ENCODE peak calls at places on chromosomes 4 and X, in four cellular contexts. One of them, this sample, is unnamed.
A peak's percentile ranks its signal among the peaks of the same experiment; 100 is the strongest.

GRCh38 chrX:34859191-34859590 is 83.4 kb upstream of the FAM47B start:
- DNase-seq in cardiac muscle cell: no peak
- DNase-seq in DND-41: no peak
- DNase-seq in ovary: no peak
- DNase-seq in this sample: no peak

GRCh38 chr4:138868562-138868961 is 147.0 kb upstream of the NOCT start:
- DNase-seq in cardiac muscle cell: peak; percentile 32
- DNase-seq in DND-41: no peak
- DNase-seq in ovary: no peak
- DNase-seq in this sample: peak; percentile 48

GRCh38 chr4:122009524-122009923 is 57.7 kb upstream of the TRPC3 start:
- DNase-seq in cardiac muscle cell: no peak
- DNase-seq in DND-41: no peak
- DNase-seq in ovary: no peak
- DNase-seq in this sample: no peak

GRCh38 chrX:15790766-15791380 is 589 bp downstream of the ZRSR2 start:
- DNase-seq in cardiac muscle cell: peak; percentile 3
- DNase-seq in DND-41: no peak
- DNase-seq in ovary: no peak
- DNase-seq in this sample: no peak

GRCh38 chrX:133676344-133677122 is 261.2 kb upstream of the GPC4 start:
- DNase-seq in cardiac muscle cell: no peak
- DNase-seq in DND-41: no peak
- DNase-seq in ovary: no peak
- DNase-seq in this sample: no peak

GRCh38 chr4:15702941-15703403 is at the start of gene BST1:
- DNase-seq in cardiac muscle cell: peak; percentile 77
- DNase-seq in DND-41: peak; percentile 75
- DNase-seq in ovary: peak; percentile 59
- DNase-seq in this sample: peak; percentile 51

GRCh38 chr4:7649741-7650531 is 215.2 kb upstream of the PSAPL1 start:
- DNase-seq in cardiac muscle cell: peak; percentile 65
- DNase-seq in DND-41: no peak
- DNase-seq in ovary: no peak
- DNase-seq in this sample: no peak

GRCh38 chr4:140861359-140862181 is 105.4 kb upstream of the TBC1D9 start:
- DNase-seq in cardiac muscle cell: peak; percentile 92
- DNase-seq in DND-41: peak; percentile 53
- DNase-seq in ovary: peak; percentile 73
- DNase-seq in this sample: peak; percentile 85

GRCh38 chr4:17781831-17782287 is 438 bp upstream of the FAM184B start:
- DNase-seq in cardiac muscle cell: no peak
- DNase-seq in DND-41: no peak
- DNase-seq in ovary: no peak
- DNase-seq in this sample: no peak

GRCh38 chr4:142348489-142349076 is 497.5 kb downstream of the INPP4B start:
- DNase-seq in cardiac muscle cell: no peak
- DNase-seq in DND-41: no peak
- DNase-seq in ovary: no peak
- DNase-seq in this sample: no peak

GRCh38 chr4:80265571-80266266 is 745 bp upstream of the FGF5 start:
- DNase-seq in cardiac muscle cell: peak; percentile 54
- DNase-seq in DND-41: no peak
- DNase-seq in ovary: no peak
- DNase-seq in this sample: no peak

GRCh38 chr4:6932475-6932874 is 22.8 kb downstream of the TBC1D14 start:
- DNase-seq in cardiac muscle cell: no peak
- DNase-seq in DND-41: no peak
- DNase-seq in ovary: no peak
- DNase-seq in this sample: no peak

GRCh38 chrX:13254076-13254785 is 65.6 kb downstream of the ATXN3L start:
- DNase-seq in cardiac muscle cell: peak; percentile 69
- DNase-seq in DND-41: peak; percentile 7
- DNase-seq in ovary: no peak
- DNase-seq in this sample: peak; percentile 38

GRCh38 chrX:54043696-54044125 is 562 bp downstream of the PHF8 start:
- DNase-seq in cardiac muscle cell: no peak
- DNase-seq in DND-41: peak; percentile 40
- DNase-seq in ovary: no peak
- DNase-seq in this sample: no peak

GRCh38 chr4:36304138-36304681 is 22.8 kb downstream of the DTHD1 start:
- DNase-seq in cardiac muscle cell: no peak
- DNase-seq in DND-41: no peak
- DNase-seq in ovary: no peak
- DNase-seq in this sample: no peak

GRCh38 chr4:7744131-7744804 is 195.4 kb downstream of the AFAP1 start:
- DNase-seq in cardiac muscle cell: no peak
- DNase-seq in DND-41: no peak
- DNase-seq in ovary: no peak
- DNase-seq in this sample: no peak

GRCh38 chrX:119218198-119218597 is 17.9 kb upstream of the PGRMC1 start:
- DNase-seq in cardiac muscle cell: peak; percentile 22
- DNase-seq in DND-41: no peak
- DNase-seq in ovary: no peak
- DNase-seq in this sample: no peak

GRCh38 chr4:123488916-123489315 is 92.3 kb downstream of the SPRY1 start:
- DNase-seq in cardiac muscle cell: peak; percentile 50
- DNase-seq in DND-41: no peak
- DNase-seq in ovary: no peak
- DNase-seq in this sample: no peak

GRCh38 chr4:53804719-53805118 is 213.4 kb upstream of the LNX1 start:
- DNase-seq in cardiac muscle cell: no peak
- DNase-seq in DND-41: peak; percentile 29
- DNase-seq in ovary: no peak
- DNase-seq in this sample: no peak

GRCh38 chr4:153296424-153296823 is 48.1 kb upstream of the MND1 start:
- DNase-seq in cardiac muscle cell: peak; percentile 35
- DNase-seq in DND-41: no peak
- DNase-seq in ovary: peak; percentile 58
- DNase-seq in this sample: peak; percentile 45

GRCh38 chrX:77910108-77910840 is at the start of gene ATP7A:
- DNase-seq in cardiac muscle cell: peak; percentile 94
- DNase-seq in DND-41: peak; percentile 95
- DNase-seq in ovary: peak; percentile 87
- DNase-seq in this sample: peak; percentile 87

GRCh38 chr4:54440394-54441223 is 211.5 kb downstream of the PDGFRA start:
- DNase-seq in cardiac muscle cell: peak; percentile 60
- DNase-seq in DND-41: peak; percentile 4
- DNase-seq in ovary: no peak
- DNase-seq in this sample: no peak

GRCh38 chr4:118942465-118942864 is 53.8 kb downstream of the SYNPO2 start:
- DNase-seq in cardiac muscle cell: peak; percentile 30
- DNase-seq in DND-41: no peak
- DNase-seq in ovary: no peak
- DNase-seq in this sample: no peak

GRCh38 chr4:146545102-146545501 is 23.4 kb upstream of the SLC10A7 start:
- DNase-seq in cardiac muscle cell: peak; percentile 43
- DNase-seq in DND-41: no peak
- DNase-seq in ovary: no peak
- DNase-seq in this sample: no peak

GRCh38 chr4:71290074-71290473 is 48.7 kb upstream of the SLC4A4 start:
- DNase-seq in cardiac muscle cell: no peak
- DNase-seq in DND-41: no peak
- DNase-seq in ovary: no peak
- DNase-seq in this sample: no peak

GRCh38 chr4:121938282-121939092 is 13.4 kb downstream of the TRPC3 start:
- DNase-seq in cardiac muscle cell: no peak
- DNase-seq in DND-41: no peak
- DNase-seq in ovary: no peak
- DNase-seq in this sample: no peak

GRCh38 chr4:86108834-86109233 is 251.0 kb downstream of the MAPK10 start:
- DNase-seq in cardiac muscle cell: no peak
- DNase-seq in DND-41: no peak
- DNase-seq in ovary: no peak
- DNase-seq in this sample: no peak

GRCh38 chr4:6688879-6689505 is 4.7 kb upstream of the S100P start:
- DNase-seq in cardiac muscle cell: peak; percentile 95
- DNase-seq in DND-41: peak; percentile 76
- DNase-seq in ovary: no peak
- DNase-seq in this sample: no peak

GRCh38 chr4:15238720-15239119 is 189.1 kb upstream of the C1QTNF7 start:
- DNase-seq in cardiac muscle cell: peak; percentile 68
- DNase-seq in DND-41: peak; percentile 43
- DNase-seq in ovary: peak; percentile 39
- DNase-seq in this sample: no peak

GRCh38 chr4:17708992-17709759 is 72.2 kb downstream of the FAM184B start:
- DNase-seq in cardiac muscle cell: no peak
- DNase-seq in DND-41: no peak
- DNase-seq in ovary: no peak
- DNase-seq in this sample: no peak

GRCh38 chrX:70481424-70481823 is 36.8 kb downstream of the DLG3 start:
- DNase-seq in cardiac muscle cell: peak; percentile 59
- DNase-seq in DND-41: no peak
- DNase-seq in ovary: no peak
- DNase-seq in this sample: no peak

GRCh38 chrX:8364369-8365141 is 100.1 kb upstream of the VCX3B start:
- DNase-seq in cardiac muscle cell: peak; percentile 35
- DNase-seq in DND-41: peak; percentile 23
- DNase-seq in ovary: no peak
- DNase-seq in this sample: no peak

DNA sequence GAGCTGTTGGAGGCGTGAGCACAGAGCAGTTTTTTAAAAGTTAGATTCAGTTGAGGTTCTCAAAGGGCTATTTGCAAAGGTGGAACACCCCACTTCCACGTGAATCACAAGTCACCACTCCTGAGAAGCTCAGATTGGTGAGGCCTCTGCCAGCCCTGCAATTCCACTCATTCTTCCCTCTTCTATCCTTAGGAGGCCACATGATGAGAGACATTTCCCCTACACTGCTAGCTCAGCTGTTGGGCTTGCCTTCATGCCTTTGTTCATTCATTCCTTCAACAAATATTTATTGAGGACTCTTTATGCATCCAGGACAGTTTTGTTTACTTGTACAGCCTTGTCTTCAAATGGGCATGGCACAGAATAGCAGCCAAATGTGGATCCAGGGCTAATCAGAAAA is 3.7 kb downstream of the SRPX2 start:
- DNase-seq in cardiac muscle cell: peak; percentile 32
- DNase-seq in DND-41: no peak
- DNase-seq in ovary: no peak
- DNase-seq in this sample: no peak
- H3K4me1 ChIP-seq in cardiac muscle cell: no peaks in the 10 kb centered on the region
- H3K4me1 ChIP-seq in DND-41: no peaks in the 10 kb centered on the region
- H3K4me1 ChIP-seq in ovary: peaks cover 14% of the 10 kb centered on the region
- H3K4me1 ChIP-seq in this sample: no peaks in the 10 kb centered on the region

DNA sequence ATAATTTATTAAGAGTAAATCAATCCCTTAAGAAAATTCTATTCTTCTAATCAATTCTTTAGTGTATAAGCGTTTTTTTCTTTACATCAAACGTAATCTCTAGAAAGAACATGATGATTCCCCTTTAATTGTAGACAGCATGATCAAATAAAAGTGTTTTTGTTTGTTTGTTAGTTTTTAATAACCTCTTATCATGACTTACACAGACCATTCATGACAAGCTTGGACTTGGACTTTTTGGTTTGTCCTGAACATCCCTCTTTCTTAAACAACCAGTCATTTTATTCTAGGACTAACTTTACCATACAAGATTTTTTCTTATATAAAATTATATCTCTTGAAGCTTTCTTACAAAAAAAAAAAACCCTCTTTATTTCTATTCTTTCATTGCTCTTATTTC is 344.6 kb upstream of the SPOCK3 start:
- DNase-seq in cardiac muscle cell: no peak
- DNase-seq in DND-41: no peak
- DNase-seq in ovary: no peak
- DNase-seq in this sample: no peak
- H3K9me3 ChIP-seq in cardiac muscle cell: no peaks in the 10 kb centered on the region
- H3K9me3 ChIP-seq in DND-41: peaks cover 4% of the 10 kb centered on the region
- H3K9me3 ChIP-seq in ovary: no peaks in the 10 kb centered on the region
- H3K9me3 ChIP-seq in this sample: no peaks in the 10 kb centered on the region

DNA sequence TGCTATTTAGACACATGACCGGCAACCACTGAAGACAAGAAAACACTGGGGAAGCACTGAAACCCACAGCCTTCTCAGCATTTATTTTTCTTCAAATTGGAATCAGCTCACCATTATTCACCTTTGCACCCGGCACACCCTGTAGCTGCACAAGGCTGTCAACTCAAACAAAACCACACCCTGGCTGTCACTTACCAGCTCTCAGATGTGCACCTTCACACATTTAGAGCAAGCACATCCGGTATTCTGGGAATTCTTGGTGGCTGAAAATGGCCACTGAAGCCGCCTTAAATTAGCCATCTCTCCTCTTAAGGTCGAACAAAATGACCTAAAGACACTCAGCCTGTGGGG is 5.9 kb downstream of the ZFYVE28 start:
- DNase-seq in cardiac muscle cell: no peak
- DNase-seq in DND-41: peak; percentile 62
- DNase-seq in ovary: no peak
- DNase-seq in this sample: no peak
- H3K4me3 ChIP-seq in cardiac muscle cell: no peak overlapping the region
- H3K4me3 ChIP-seq in DND-41: no peak overlapping the region
- H3K4me3 ChIP-seq in ovary: no peak overlapping the region
- H3K4me3 ChIP-seq in this sample: no peak overlapping the region

GRCh38 chr4:28845158-28845557 is 1875.0 kb upstream of the PCDH7 start:
- DNase-seq in cardiac muscle cell: no peak
- DNase-seq in DND-41: no peak
- DNase-seq in ovary: no peak
- DNase-seq in this sample: no peak
- H3K4me1 ChIP-seq in cardiac muscle cell: no peaks in the 10 kb centered on the region
- H3K4me1 ChIP-seq in DND-41: no peaks in the 10 kb centered on the region
- H3K4me1 ChIP-seq in ovary: no peaks in the 10 kb centered on the region
- H3K4me1 ChIP-seq in this sample: no peaks in the 10 kb centered on the region

GRCh38 chr4:179748837-179749236 is 2306.6 kb upstream of the AGA start:
- DNase-seq in cardiac muscle cell: no peak
- DNase-seq in DND-41: no peak
- DNase-seq in ovary: no peak
- DNase-seq in this sample: no peak

GRCh38 chr4:179750374-179750773 is 2308.1 kb upstream of the AGA start:
- DNase-seq in cardiac muscle cell: no peak
- DNase-seq in DND-41: no peak
- DNase-seq in ovary: no peak
- DNase-seq in this sample: no peak

GRCh38 chr4:179755322-179755721 is 2313.1 kb upstream of the AGA start:
- DNase-seq in cardiac muscle cell: no peak
- DNase-seq in DND-41: no peak
- DNase-seq in ovary: no peak
- DNase-seq in this sample: no peak

DNA sequence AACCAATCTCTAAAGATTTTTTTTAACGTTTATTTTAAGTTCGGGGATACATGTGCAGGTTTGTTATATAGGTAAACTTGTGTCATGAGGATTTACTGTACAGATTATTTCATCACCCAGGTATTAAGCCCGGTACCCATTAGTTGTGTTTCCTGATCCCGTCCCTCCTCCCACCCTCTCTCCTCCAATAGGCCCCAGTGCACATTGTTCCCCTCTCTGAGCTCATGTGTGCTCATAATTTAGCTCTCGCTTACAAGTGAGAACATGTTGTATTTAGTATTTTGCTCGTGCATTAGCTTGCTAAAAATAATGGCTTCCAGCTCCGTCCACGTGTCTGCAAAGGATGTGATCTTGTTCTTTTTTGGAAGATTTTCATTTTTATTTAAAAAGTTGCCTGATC is 2309.4 kb upstream of the AGA start:
- DNase-seq in cardiac muscle cell: no peak
- DNase-seq in DND-41: no peak
- DNase-seq in ovary: no peak
- DNase-seq in this sample: no peak
- H3K9me3 ChIP-seq in cardiac muscle cell: no peaks in the 10 kb centered on the region
- H3K9me3 ChIP-seq in DND-41: no peaks in the 10 kb centered on the region
- H3K9me3 ChIP-seq in ovary: no peaks in the 10 kb centered on the region
- H3K9me3 ChIP-seq in this sample: no peaks in the 10 kb centered on the region

This sample was measured in uterus.